ENCODE peak calls at places on chromosomes 16 and 17, in five cellular contexts. P is neural progenitor cell, T is endodermal cell, J is H9, X is endothelial cell of umbilical vein. D is an unnamed sample.
A peak's percentile ranks its signal among the peaks of the same experiment; 100 is the strongest.

GRCh38 chr16:82638095-82638798 is 11.5 kb downstream of the CDH13 start:
- DNase-seq in J (no peak), T (no peak), X (peak; percentile 93), P (no peak), D (peak; percentile 89)

GRCh38 chr17:79781691-79782575 is 4.0 kb downstream of the CBX2 start:
- DNase-seq in T (no peak), P (no peak), X (no peak), J (no peak), D (no peak)

GRCh38 chr17:38870259-38871165 is 654 bp downstream of the LASP1 start:
- DNase-seq in T (no peak), P (peak; percentile 76), J (peak; percentile 74), X (peak; percentile 38), D (peak; percentile 54)

GRCh38 chr17:73194514-73195222 is 1.8 kb downstream of the COG1 start:
- DNase-seq in P (no peak), T (no peak), X (no peak), J (no peak), D (peak; percentile 57)

GRCh38 chr17:39724731-39725130 is 5.6 kb downstream of the MIEN1 start:
- DNase-seq in J (no peak), T (no peak), X (no peak), P (no peak), D (no peak)

GRCh38 chr17:53496356-53496755 is 326.4 kb upstream of the KIF2B start:
- DNase-seq in X (no peak), P (peak; percentile 69), J (no peak), T (no peak), D (no peak)

GRCh38 chr17:48643697-48644012 is 17.5 kb upstream of the HOXB9 start:
- DNase-seq in X (no peak), T (no peak), J (no peak), P (no peak), D (no peak)

GRCh38 chr17:56834380-56835258 is 668 bp downstream of the DGKE start:
- DNase-seq in J (peak; percentile 80), X (peak; percentile 51), P (peak; percentile 78), T (peak; percentile 90), D (peak; percentile 27)

GRCh38 chr17:8116779-8117178 is 1.5 kb downstream of the ALOXE3 start:
- DNase-seq in T (no peak), X (no peak), J (no peak), P (no peak), D (no peak)

GRCh38 chr16:3282747-3283524 is at the start of gene ZNF263:
- DNase-seq in J (peak; percentile 96), T (peak; percentile 98), P (peak; percentile 97), X (peak; percentile 98), D (peak; percentile 98)

GRCh38 chr16:31833047-31833446 is 40.6 kb upstream of the ZNF267 start:
- DNase-seq in T (no peak), J (no peak), X (no peak), P (no peak), D (no peak)

GRCh38 chr16:20915733-20916132 is 15.2 kb downstream of the LYRM1 start:
- DNase-seq in P (no peak), J (no peak), X (no peak), T (peak; percentile 52), D (no peak)

GRCh38 chr16:66986559-66986958 is 1.8 kb upstream of the CES4A start:
- DNase-seq in T (no peak), J (no peak), X (no peak), P (no peak), D (no peak)

GRCh38 chr17:77841742-77842141 is 116.8 kb upstream of the TNRC6C start:
- DNase-seq in X (no peak), T (no peak), J (no peak), P (no peak), D (no peak)
- H3K9ac ChIP-seq in X (no peak overlapping the region), T (no peak overlapping the region), J (no peak overlapping the region), P (no peak overlapping the region), D (no peak overlapping the region)

GRCh38 chr16:89094252-89094901 is 725 bp downstream of the ACSF3 start:
- DNase-seq in X (peak; percentile 37), P (peak; percentile 46), J (no peak), T (peak; percentile 68), D (peak; percentile 27)
- H3K9ac ChIP-seq in X (peak overlapping the region; percentile 80), P (peak overlapping the region; percentile 85), J (peak overlapping the region; percentile 21), T (peak overlapping the region; percentile 57), D (peak overlapping the region; percentile 75)

GRCh38 chr17:61908292-61909037 is 19.3 kb downstream of the INTS2 start:
- DNase-seq in P (no peak), T (no peak), X (no peak), J (no peak), D (no peak)

GRCh38 chr17:61903251-61903650 is 24.5 kb downstream of the INTS2 start:
- DNase-seq in X (no peak), P (no peak), J (no peak), T (no peak), D (no peak)

GRCh38 chr17:61907361-61907760 is 20.4 kb downstream of the INTS2 start:
- DNase-seq in X (no peak), P (no peak), T (no peak), J (no peak), D (no peak)

DNA sequence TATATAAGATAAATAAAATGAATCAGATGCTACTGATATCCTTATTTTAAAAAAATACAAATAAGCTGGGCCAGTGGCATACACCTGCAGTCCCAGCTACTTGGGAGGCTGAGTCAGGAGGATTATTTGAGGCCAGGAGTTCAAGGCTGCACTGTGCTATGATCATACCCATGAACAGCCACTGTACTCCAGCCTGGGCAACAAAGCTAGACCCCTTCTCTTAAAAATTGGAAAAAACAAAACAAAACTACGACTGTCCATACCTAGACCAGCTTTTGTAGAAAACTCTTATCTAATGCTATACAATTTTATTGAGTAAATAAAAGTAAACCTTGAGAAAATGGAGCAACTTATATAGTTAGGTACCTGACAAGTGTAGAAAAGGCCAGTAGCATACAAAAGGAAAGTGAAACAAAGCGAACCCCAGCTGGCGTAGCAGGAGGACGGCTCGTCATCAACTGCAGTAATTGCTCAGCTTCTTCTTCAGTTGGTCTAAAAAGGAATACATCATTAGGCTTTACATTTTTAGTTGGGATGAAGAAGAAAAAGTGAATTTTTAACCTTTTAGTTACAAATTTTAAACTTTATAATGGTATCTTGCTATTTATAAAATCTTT is 23.6 kb downstream of the INTS2 start:
- DNase-seq in J (no peak), T (no peak), X (no peak), P (no peak), D (no peak)
- H3K9ac ChIP-seq in J (no peak overlapping the region), T (no peak overlapping the region), X (no peak overlapping the region), P (no peak overlapping the region), D (no peak overlapping the region)

GRCh38 chr17:61376931-61377838 is 22.5 kb upstream of the TBX2 start:
- DNase-seq in T (no peak), J (no peak), P (no peak), X (no peak), D (no peak)

GRCh38 chr17:61379457-61380216 is 20.0 kb upstream of the TBX2 start:
- DNase-seq in J (no peak), P (no peak), T (no peak), X (no peak), D (no peak)

GRCh38 chr17:61380217-61380835 is 19.3 kb upstream of the TBX2 start:
- DNase-seq in P (no peak), X (no peak), T (no peak), J (no peak), D (no peak)

GRCh38 chr17:61380836-61381525 is 18.7 kb upstream of the TBX2 start:
- DNase-seq in T (no peak), J (no peak), X (no peak), P (no peak), D (peak; percentile 25)

GRCh38 chr17:61378658-61379456 is 20.8 kb upstream of the TBX2 start:
- DNase-seq in P (no peak), T (no peak), J (no peak), X (no peak), D (no peak)
- H3K9ac ChIP-seq in P (no peak overlapping the region), T (no peak overlapping the region), J (no peak overlapping the region), X (no peak overlapping the region), D (no peak overlapping the region)

GRCh38 chr16:359871-360697 is 7.6 kb upstream of the AXIN1 start:
- DNase-seq in J (no peak), P (peak; percentile 78), X (no peak), T (no peak), D (no peak)

GRCh38 chr16:361872-362701 is 8.3 kb downstream of the MRPL28 start:
- DNase-seq in P (peak; percentile 88), T (peak; percentile 93), J (peak; percentile 87), X (peak; percentile 70), D (peak; percentile 69)

GRCh38 chr16:359067-359763 is 6.7 kb upstream of the AXIN1 start:
- DNase-seq in P (no peak), J (no peak), T (no peak), X (no peak), D (no peak)

GRCh38 chr16:361341-361871 is 8.9 kb upstream of the AXIN1 start:
- DNase-seq in X (no peak), T (peak; percentile 60), P (peak; percentile 44), J (no peak), D (no peak)

GRCh38 chr16:360698-361336 is 8.3 kb upstream of the AXIN1 start:
- DNase-seq in P (no peak), T (no peak), J (no peak), X (no peak), D (no peak)
- H3K9ac ChIP-seq in P (no peak overlapping the region), T (no peak overlapping the region), J (no peak overlapping the region), X (no peak overlapping the region), D (no peak overlapping the region)

GRCh38 chr16:88651276-88651988 is 579 bp upstream of the CYBA start:
- DNase-seq in J (peak; percentile 73), P (peak; percentile 47), T (peak; percentile 83), X (no peak), D (no peak)
- H3K9ac ChIP-seq in J (no peak overlapping the region), P (no peak overlapping the region), T (no peak overlapping the region), X (no peak overlapping the region), D (peak overlapping the region; percentile 36)

GRCh38 chr16:87955302-87956168 is 4.3 kb downstream of the BANP start:
- DNase-seq in X (no peak), J (no peak), T (no peak), P (no peak), D (peak; percentile 72)

GRCh38 chr16:87957296-87958069 is 6.2 kb downstream of the BANP start:
- DNase-seq in X (no peak), J (no peak), T (peak; percentile 39), P (no peak), D (no peak)

GRCh38 chr16:87958632-87959031 is 7.4 kb downstream of the BANP start:
- DNase-seq in T (peak; percentile 34), J (no peak), X (no peak), P (no peak), D (no peak)

GRCh38 chr16:87956169-87956770 is 5.0 kb downstream of the BANP start:
- DNase-seq in T (peak; percentile 40), X (peak; percentile 49), J (no peak), P (peak; percentile 65), D (peak; percentile 77)

GRCh38 chr16:87956771-87957279 is 5.6 kb downstream of the BANP start:
- DNase-seq in T (peak; percentile 48), J (no peak), P (no peak), X (peak; percentile 54), D (peak; percentile 87)
- H3K9ac ChIP-seq in T (no peak overlapping the region), J (no peak overlapping the region), P (peak overlapping the region; percentile 58), X (peak overlapping the region; percentile 66), D (no peak overlapping the region)

GRCh38 chr16:57478396-57479024 is 7.8 kb downstream of the DOK4 start:
- DNase-seq in T (peak; percentile 43), X (no peak), J (no peak), P (no peak), D (no peak)
- H3K9ac ChIP-seq in T (no peak overlapping the region), X (no peak overlapping the region), J (no peak overlapping the region), P (no peak overlapping the region), D (no peak overlapping the region)

D was measured in fibroblast of lung.